ENCODE peak calls at places on chromosomes 7 and 10, in four cellular contexts. N is SK-N-SH, B is GM12878, O is K562. Q is an unnamed sample.

GRCh38 chr7:94266278-94266677 is 128.4 kb upstream of the COL1A2 start:
- DNase-seq in O (no peak), N (no peak), B (no peak), Q (no peak)

GRCh38 chr7:5631752-5632151 is 149.7 kb downstream of the RNF216 start:
- DNase-seq in O (no peak), N (no peak), B (no peak), Q (no peak)

GRCh38 chr10:22252801-22253577 is 35.2 kb upstream of the EBLN1 start:
- DNase-seq in O (no peak), B (no peak), N (no peak), Q (peak)

GRCh38 chr7:139051655-139052054 is 15.8 kb upstream of the ZC3HAV1L start:
- DNase-seq in O (no peak), B (no peak), N (no peak), Q (no peak)

GRCh38 chr10:32160866-32161265 is 104.6 kb upstream of the KIF5B start:
- DNase-seq in B (no peak), N (no peak), O (no peak), Q (no peak)

GRCh38 chr10:79483299-79483698 is 29.0 kb upstream of the EIF5AL1 start:
- DNase-seq in N (no peak), O (no peak), B (no peak), Q (no peak)

GRCh38 chr7:47666164-47666862 is 84.4 kb upstream of the TNS3 start:
- DNase-seq in O (no peak), N (no peak), B (no peak), Q (no peak)

GRCh38 chr7:124879771-124880170 is 49.9 kb downstream of the POT1 start:
- DNase-seq in O (no peak), N (no peak), B (no peak), Q (no peak)

GRCh38 chr10:31477584-31477983 is 158.6 kb downstream of the ZEB1 start:
- DNase-seq in N (no peak), O (no peak), B (no peak), Q (no peak)

GRCh38 chr10:5284311-5285057 is 80.3 kb upstream of the UCN3 start:
- DNase-seq in B (no peak), N (no peak), O (peak), Q (no peak)

GRCh38 chr7:96921771-96922170 is 83.6 kb upstream of the DLX6 start:
- DNase-seq in N (no peak), B (no peak), O (no peak), Q (no peak)
- TF ChIP-seq USF1 in N (no peak), B (no peak), O (no peak), Q (no peak)

DNA sequence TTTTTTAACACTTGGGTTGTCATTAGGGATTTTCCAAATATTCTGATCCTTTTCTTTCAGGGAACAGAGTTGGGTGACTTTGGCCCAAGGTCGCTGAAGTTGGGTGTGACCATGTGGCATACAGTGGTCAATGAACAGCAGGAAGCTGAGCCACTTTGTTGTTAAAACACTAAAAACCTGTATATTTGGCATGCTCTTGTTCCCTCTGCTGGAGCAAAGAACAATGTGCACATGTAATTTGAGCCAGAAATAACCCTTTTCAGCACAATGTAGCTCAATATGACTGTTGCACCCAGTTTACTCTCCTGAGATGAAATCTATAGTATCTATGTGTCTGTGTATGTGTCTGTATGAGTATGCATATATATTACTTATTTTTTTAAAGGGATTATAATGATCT is 74.9 kb downstream of the ADCYAP1R1 start:
- DNase-seq in O (no peak), B (no peak), N (no peak), Q (no peak)
- TF ChIP-seq USF1 in O (no peak), B (no peak), N (no peak), Q (no peak)

GRCh38 chr7:539731-540411 is 20.2 kb upstream of the PDGFA start:
- DNase-seq in B (no peak), N (no peak), O (peak), Q (no peak)
- TF ChIP-seq USF1 in B (no peak), N (no peak), O (no peak), Q (no peak)

GRCh38 chr10:11687357-11687771 is 54.8 kb upstream of the ECHDC3 start:
- DNase-seq in O (no peak), B (no peak), N (no peak), Q (no peak)
- TF ChIP-seq USF1 in O (no peak), B (no peak), N (no peak), Q (no peak)